ENCODE peak calls at places on chromosome 4, in seven cellular contexts. One of them, this sample, is unnamed.

GRCh38 chr4:10182446-10183424 is 66.1 kb upstream of the WDR1 start:
- DNase-seq in WTC11: no peak
- DNase-seq in amniotic stem cell: no peak
- DNase-seq in SJSA1: no peak
- DNase-seq in fibroblast of mammary gland: no peak
- DNase-seq in uterus: no peak
- DNase-seq in skeletal muscle cell: no peak
- DNase-seq in this sample: no peak

GRCh38 chr4:123505457-123506310 is 109.1 kb downstream of the SPRY1 start:
- DNase-seq in WTC11: peak
- DNase-seq in amniotic stem cell: peak
- DNase-seq in SJSA1: peak
- DNase-seq in fibroblast of mammary gland: peak
- DNase-seq in uterus: peak
- DNase-seq in skeletal muscle cell: no peak
- DNase-seq in this sample: peak

GRCh38 chr4:141654098-141654497 is 17.7 kb downstream of the IL15 start:
- DNase-seq in WTC11: peak
- DNase-seq in amniotic stem cell: no peak
- DNase-seq in SJSA1: peak
- DNase-seq in fibroblast of mammary gland: peak
- DNase-seq in uterus: peak
- DNase-seq in skeletal muscle cell: no peak
- DNase-seq in this sample: peak

GRCh38 chr4:46949822-46950221 is 40.8 kb upstream of the COX7B2 start:
- DNase-seq in WTC11: no peak
- DNase-seq in amniotic stem cell: no peak
- DNase-seq in SJSA1: no peak
- DNase-seq in fibroblast of mammary gland: no peak
- DNase-seq in uterus: no peak
- DNase-seq in skeletal muscle cell: no peak
- DNase-seq in this sample: no peak

GRCh38 chr4:138255917-138256597 is 13.9 kb upstream of the SLC7A11 start:
- DNase-seq in WTC11: no peak
- DNase-seq in amniotic stem cell: no peak
- DNase-seq in SJSA1: no peak
- DNase-seq in fibroblast of mammary gland: no peak
- DNase-seq in uterus: no peak
- DNase-seq in skeletal muscle cell: no peak
- DNase-seq in this sample: no peak

GRCh38 chr4:153808175-153808574 is 19.3 kb upstream of the SFRP2 start:
- DNase-seq in WTC11: no peak
- DNase-seq in amniotic stem cell: no peak
- DNase-seq in SJSA1: no peak
- DNase-seq in fibroblast of mammary gland: no peak
- DNase-seq in uterus: no peak
- DNase-seq in skeletal muscle cell: no peak
- DNase-seq in this sample: no peak

GRCh38 chr4:19135886-19136633 is 1114.5 kb upstream of the LCORL start:
- DNase-seq in WTC11: no peak
- DNase-seq in amniotic stem cell: no peak
- DNase-seq in SJSA1: no peak
- DNase-seq in fibroblast of mammary gland: no peak
- DNase-seq in uterus: no peak
- DNase-seq in skeletal muscle cell: no peak
- DNase-seq in this sample: no peak

GRCh38 chr4:47836655-47837581 is 949 bp downstream of the CORIN start:
- DNase-seq in WTC11: peak
- DNase-seq in amniotic stem cell: peak
- DNase-seq in SJSA1: peak
- DNase-seq in fibroblast of mammary gland: peak
- DNase-seq in uterus: peak
- DNase-seq in skeletal muscle cell: no peak
- DNase-seq in this sample: peak

GRCh38 chr4:89001647-89002518 is 55.1 kb downstream of the FAM13A start:
- DNase-seq in WTC11: no peak
- DNase-seq in amniotic stem cell: no peak
- DNase-seq in SJSA1: no peak
- DNase-seq in fibroblast of mammary gland: no peak
- DNase-seq in uterus: no peak
- DNase-seq in skeletal muscle cell: no peak
- DNase-seq in this sample: no peak

GRCh38 chr4:128525387-128525786 is 237.8 kb upstream of the PGRMC2 start:
- DNase-seq in WTC11: no peak
- DNase-seq in amniotic stem cell: no peak
- DNase-seq in SJSA1: no peak
- DNase-seq in fibroblast of mammary gland: peak
- DNase-seq in uterus: no peak
- DNase-seq in skeletal muscle cell: peak
- DNase-seq in this sample: no peak

GRCh38 chr4:55426518-55426917 is 30.8 kb downstream of the TMEM165 start:
- DNase-seq in WTC11: no peak
- DNase-seq in amniotic stem cell: no peak
- DNase-seq in SJSA1: no peak
- DNase-seq in fibroblast of mammary gland: peak
- DNase-seq in uterus: no peak
- DNase-seq in skeletal muscle cell: no peak
- DNase-seq in this sample: no peak

GRCh38 chr4:16196482-16197393 is 29.5 kb downstream of the TAPT1 start:
- DNase-seq in WTC11: no peak
- DNase-seq in amniotic stem cell: peak
- DNase-seq in SJSA1: no peak
- DNase-seq in fibroblast of mammary gland: peak
- DNase-seq in uterus: no peak
- DNase-seq in skeletal muscle cell: peak
- DNase-seq in this sample: peak

GRCh38 chr4:140256335-140256734 is 102.4 kb upstream of the MAML3 start:
- DNase-seq in WTC11: no peak
- DNase-seq in amniotic stem cell: no peak
- DNase-seq in SJSA1: no peak
- DNase-seq in fibroblast of mammary gland: peak
- DNase-seq in uterus: no peak
- DNase-seq in skeletal muscle cell: no peak
- DNase-seq in this sample: peak

GRCh38 chr4:25535278-25535677 is 120.4 kb upstream of the SLC34A2 start:
- DNase-seq in WTC11: no peak
- DNase-seq in amniotic stem cell: no peak
- DNase-seq in SJSA1: no peak
- DNase-seq in fibroblast of mammary gland: no peak
- DNase-seq in uterus: no peak
- DNase-seq in skeletal muscle cell: no peak
- DNase-seq in this sample: no peak

GRCh38 chr4:185357733-185358440 is 37.8 kb downstream of the LRP2BP start:
- DNase-seq in WTC11: no peak
- DNase-seq in amniotic stem cell: no peak
- DNase-seq in SJSA1: no peak
- DNase-seq in fibroblast of mammary gland: no peak
- DNase-seq in uterus: no peak
- DNase-seq in skeletal muscle cell: no peak
- DNase-seq in this sample: no peak

GRCh38 chr4:87848622-87849351 is 16.0 kb downstream of the MEPE start:
- DNase-seq in WTC11: peak
- DNase-seq in amniotic stem cell: peak
- DNase-seq in SJSA1: no peak
- DNase-seq in fibroblast of mammary gland: peak
- DNase-seq in uterus: peak
- DNase-seq in skeletal muscle cell: no peak
- DNase-seq in this sample: peak

GRCh38 chr4:94126669-94127068 is 81.0 kb upstream of the SMARCAD1 start:
- DNase-seq in WTC11: no peak
- DNase-seq in amniotic stem cell: no peak
- DNase-seq in SJSA1: no peak
- DNase-seq in fibroblast of mammary gland: no peak
- DNase-seq in uterus: no peak
- DNase-seq in skeletal muscle cell: no peak
- DNase-seq in this sample: no peak

This sample was measured in PC-9.